ENCODE peak calls at places on chromosomes 13 and 19, in nine cellular contexts. H is aorta, F is Peyer's patch, W is SK-N-SH, L is K562, O is psoas muscle, V is uterus, N is heart right ventricle, B is astrocyte. Z is an unnamed sample.
A peak's percentile ranks its signal among the peaks of the same experiment; 100 is the strongest.

GRCh38 chr13:95246292-95247082 is 54.8 kb downstream of the ABCC4 start:
- DNase-seq in F (no peak), B (no peak), O (no peak), N (no peak), H (no peak), L (no peak), W (no peak), V (no peak), Z (no peak)

GRCh38 chr19:4140237-4140711 is 13.2 kb upstream of the CREB3L3 start:
- DNase-seq in N (no peak), H (no peak), V (no peak), W (peak; percentile 86), L (peak; percentile 81), F (no peak), B (peak; percentile 34), O (no peak), Z (peak; percentile 81)

GRCh38 chr13:109782823-109783411 is 3.5 kb downstream of the IRS2 start:
- DNase-seq in H (no peak), F (no peak), N (no peak), O (no peak), W (peak; percentile 41), L (no peak), V (no peak), B (no peak), Z (no peak)

GRCh38 chr13:50131998-50132936 is 117.0 kb downstream of the KCNRG start:
- DNase-seq in H (peak; percentile 43), N (no peak), W (no peak), B (no peak), O (no peak), L (no peak), F (no peak), V (no peak), Z (no peak)

GRCh38 chr13:111371211-111371610 is 50.8 kb downstream of the TEX29 start:
- DNase-seq in N (no peak), W (no peak), H (no peak), L (no peak), B (no peak), O (no peak), F (no peak), V (no peak), Z (no peak)

GRCh38 chr19:8367327-8368001 is 3.5 kb downstream of the ANGPTL4 start:
- DNase-seq in W (peak; percentile 95), O (peak; percentile 96), H (peak; percentile 89), N (peak; percentile 91), V (peak; percentile 85), F (peak; percentile 41), L (peak; percentile 57), B (peak; percentile 89), Z (no peak)

GRCh38 chr13:112325941-112326645 is 50.1 kb upstream of the SPACA7 start:
- DNase-seq in O (no peak), V (no peak), H (no peak), F (no peak), N (peak; percentile 20), L (peak; percentile 5), W (no peak), B (no peak), Z (no peak)

GRCh38 chr13:42703740-42704139 is 77.6 kb upstream of the FAM216B start:
- DNase-seq in W (no peak), H (no peak), L (no peak), F (no peak), V (no peak), B (no peak), N (no peak), O (no peak), Z (no peak)

GRCh38 chr13:20588529-20589110 is 21.7 kb downstream of the IFT88 start:
- DNase-seq in W (no peak), B (no peak), F (no peak), O (no peak), N (no peak), H (no peak), L (peak; percentile 5), V (no peak), Z (no peak)
- H3K27ac ChIP-seq in W (no peak overlapping the region), B (no peak overlapping the region), F (no peak overlapping the region), O (no peak overlapping the region), N (no peak overlapping the region), H (no peak overlapping the region), L (no peak overlapping the region), V (no peak overlapping the region), Z (no peak overlapping the region)

GRCh38 chr19:21604941-21605548 is 99.6 kb downstream of the ZNF429 start:
- DNase-seq in O (no peak), F (no peak), L (no peak), H (no peak), W (no peak), B (peak; percentile 13), N (no peak), V (peak; percentile 36), Z (peak; percentile 53)
- H3K4me3 ChIP-seq in O (peak overlapping the region; percentile 73), F (peak overlapping the region; percentile 45), L (no peak overlapping the region), H (peak overlapping the region; percentile 92), W (peak overlapping the region; percentile 47), B (peak overlapping the region; percentile 33), N (peak overlapping the region; percentile 43), V (peak overlapping the region; percentile 44), Z (peak overlapping the region; percentile 69)

DNA sequence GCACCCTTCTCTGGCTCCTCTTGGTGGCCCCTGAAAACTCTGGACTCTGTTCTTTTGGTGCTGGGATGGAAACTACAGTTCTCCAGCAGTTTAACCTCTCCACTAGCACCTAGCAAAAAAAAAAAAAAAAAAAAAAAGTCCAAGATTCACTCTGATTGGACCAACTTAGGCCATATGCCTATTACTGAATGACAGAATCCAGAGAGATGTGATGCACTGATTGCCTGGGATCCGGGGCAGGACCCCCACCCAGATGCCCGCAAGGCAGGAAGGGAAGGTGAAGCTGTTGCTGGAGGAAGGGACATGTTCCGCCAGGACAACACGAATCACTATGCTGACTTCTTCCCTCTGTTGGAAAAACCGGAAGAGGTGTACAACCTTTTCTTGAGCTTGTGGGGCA is 152.5 kb upstream of the ZNF536 start:
- DNase-seq in B (no peak), H (no peak), V (no peak), O (no peak), F (no peak), N (no peak), L (no peak), W (peak; percentile 62), Z (no peak)
- H3K4me1 ChIP-seq in B (no peaks in the 10 kb centered on the region), H (no peaks in the 10 kb centered on the region), V (no peaks in the 10 kb centered on the region), O (no peaks in the 10 kb centered on the region), F (no peaks in the 10 kb centered on the region), N (no peaks in the 10 kb centered on the region), L (no peaks in the 10 kb centered on the region), W (no peaks in the 10 kb centered on the region), Z (peaks cover 65% of the 10 kb centered on the region)

DNA sequence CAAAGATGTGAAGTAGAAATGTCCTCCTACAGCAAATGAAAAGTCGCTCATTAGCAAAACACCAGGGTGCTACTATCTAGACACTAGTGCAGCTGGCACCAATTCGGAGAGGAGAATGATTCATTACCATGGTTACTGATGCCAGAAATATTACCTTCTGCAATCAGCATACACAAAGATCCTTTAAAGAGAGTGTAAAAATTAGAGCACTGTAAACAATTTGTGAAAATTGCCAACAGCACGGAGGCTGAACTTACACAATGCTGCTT is 34.5 kb downstream of the AMER2 start:
- DNase-seq in B (no peak), O (no peak), H (no peak), V (no peak), F (no peak), N (no peak), L (no peak), W (no peak), Z (no peak)
- H3K27ac ChIP-seq in B (no peak overlapping the region), O (no peak overlapping the region), H (no peak overlapping the region), V (no peak overlapping the region), F (no peak overlapping the region), N (no peak overlapping the region), L (no peak overlapping the region), W (no peak overlapping the region), Z (no peak overlapping the region)

DNA sequence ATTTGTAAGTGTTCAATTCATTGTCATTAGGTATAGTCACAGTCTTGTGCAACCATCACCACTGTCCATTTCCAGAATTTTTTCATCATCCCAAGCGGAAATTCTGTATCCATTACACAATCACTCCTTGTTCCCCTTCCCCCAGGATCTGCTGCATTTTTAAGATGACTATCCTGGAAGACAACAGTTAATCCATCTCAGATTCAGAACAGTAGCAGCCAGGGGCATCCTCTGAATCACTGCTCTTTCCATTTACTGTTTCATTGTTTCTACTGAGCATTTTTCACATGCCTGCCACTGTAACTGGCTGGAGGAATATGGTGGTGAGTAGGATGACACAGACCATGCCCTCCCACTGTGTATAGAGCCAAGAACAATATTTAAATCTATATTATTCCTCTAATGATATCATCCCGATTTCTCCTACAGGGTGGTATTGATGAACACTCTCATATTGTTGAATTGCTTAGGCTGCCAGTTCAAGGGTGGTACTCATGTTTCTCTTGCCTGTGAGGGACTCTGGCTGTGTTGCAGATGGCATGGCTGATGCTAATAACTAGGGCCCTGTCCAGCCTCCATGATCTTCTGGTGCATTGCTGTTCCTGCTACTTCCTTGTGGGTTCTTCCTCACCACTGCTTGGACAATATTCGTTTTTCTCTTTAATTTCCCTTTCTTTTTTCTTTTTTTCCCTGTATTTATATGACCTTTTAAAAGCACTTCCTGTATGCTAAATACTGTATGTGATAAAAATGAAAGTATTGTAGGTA is 59.0 kb downstream of the WDFY2 start:
- DNase-seq in O (no peak), B (peak; percentile 93), F (no peak), N (no peak), L (no peak), V (no peak), H (no peak), W (no peak), Z (no peak)
- H3K4me3 ChIP-seq in O (no peak overlapping the region), B (peak overlapping the region; percentile 36), F (no peak overlapping the region), N (no peak overlapping the region), L (no peak overlapping the region), V (no peak overlapping the region), H (no peak overlapping the region), W (peak overlapping the region; percentile 16), Z (no peak overlapping the region)

GRCh38 chr19:40743926-40744325 is 6.4 kb downstream of the ACTMAP start:
- DNase-seq in N (no peak), B (no peak), V (no peak), O (no peak), H (no peak), W (no peak), F (no peak), L (no peak), Z (no peak)
- H3K4me1 ChIP-seq in N (peaks cover 17% of the 10 kb centered on the region), B (peaks cover 8% of the 10 kb centered on the region), V (no peaks in the 10 kb centered on the region), O (peaks cover 10% of the 10 kb centered on the region), H (no peaks in the 10 kb centered on the region), W (peaks cover 4% of the 10 kb centered on the region), F (peaks cover 5% of the 10 kb centered on the region), L (peaks cover 5% of the 10 kb centered on the region), Z (peaks cover 13% of the 10 kb centered on the region)

Z was measured in Karpas-422.